ENCODE peak calls at places on chromosomes 16 and 17, in eight cellular contexts. Y is A549, T is PC-3, W is kidney epithelial cell, K is K562, M is IMR-90, H is mucosa of descending colon, G is left ventricle myocardium inferior. F is an unnamed sample.

GRCh38 chr17:15106540-15106939 is 158.6 kb downstream of the PMP22 start:
- DNase-seq in Y (peak; percentile 52), T (peak; percentile 61), W (peak; percentile 14), K (no peak), M (peak; percentile 45), H (no peak), G (no peak), F (peak; percentile 36)

GRCh38 chr17:81553616-81554181 is 1.5 kb upstream of the FAAP100 start:
- DNase-seq in Y (peak; percentile 71), T (peak; percentile 89), W (peak; percentile 93), K (no peak), M (peak; percentile 99), H (peak; percentile 56), G (no peak), F (peak; percentile 95)

GRCh38 chr16:49811630-49812334 is 44.1 kb downstream of the ZNF423 start:
- DNase-seq in Y (no peak), T (no peak), W (no peak), K (no peak), M (no peak), H (no peak), G (no peak), F (peak; percentile 34)

GRCh38 chr16:58499615-58500328 is at the start of gene NDRG4:
- DNase-seq in Y (peak; percentile 91), T (peak; percentile 86), W (peak; percentile 86), K (peak; percentile 40), M (peak; percentile 87), H (peak; percentile 57), G (no peak), F (peak; percentile 88)

GRCh38 chr17:37818689-37819088 is 73.8 kb upstream of the HNF1B start:
- DNase-seq in Y (peak; percentile 59), T (peak; percentile 87), W (peak; percentile 64), K (no peak), M (peak; percentile 89), H (peak; percentile 34), G (no peak), F (peak; percentile 42)

GRCh38 chr17:17168401-17168800 is 37.7 kb downstream of the PLD6 start:
- DNase-seq in Y (no peak), T (no peak), W (no peak), K (no peak), M (no peak), H (no peak), G (no peak), F (no peak)

GRCh38 chr17:79974786-79975497 is 60.7 kb downstream of the TBC1D16 start:
- DNase-seq in Y (peak; percentile 33), T (no peak), W (no peak), K (peak; percentile 76), M (no peak), H (no peak), G (no peak), F (no peak)

GRCh38 chr17:35789044-35789443 is 6.4 kb downstream of the MMP28 start:
- DNase-seq in Y (no peak), T (no peak), W (no peak), K (no peak), M (no peak), H (no peak), G (no peak), F (no peak)

GRCh38 chr17:77861133-77861695 is 97.3 kb upstream of the TNRC6C start:
- DNase-seq in Y (no peak), T (no peak), W (no peak), K (no peak), M (no peak), H (no peak), G (no peak), F (no peak)

GRCh38 chr16:75506567-75506966 is 11.3 kb upstream of the CHST6 start:
- DNase-seq in Y (peak; percentile 73), T (peak; percentile 89), W (peak; percentile 61), K (no peak), M (peak; percentile 59), H (no peak), G (no peak), F (peak; percentile 93)

GRCh38 chr16:253833-254232 is 19.2 kb downstream of the FAM234A start:
- DNase-seq in Y (no peak), T (no peak), W (no peak), K (no peak), M (no peak), H (peak; percentile 54), G (no peak), F (no peak)

GRCh38 chr16:2767891-2768290 is 9.2 kb downstream of the ELOB start:
- DNase-seq in Y (no peak), T (peak; percentile 21), W (no peak), K (no peak), M (no peak), H (peak; percentile 16), G (no peak), F (no peak)

GRCh38 chr17:17206913-17207368 is 808 bp upstream of the PLD6 start:
- DNase-seq in Y (no peak), T (no peak), W (no peak), K (no peak), M (no peak), H (no peak), G (no peak), F (no peak)

GRCh38 chr17:57255182-57255775 is 1.0 kb upstream of the MSI2 start:
- DNase-seq in Y (no peak), T (no peak), W (no peak), K (no peak), M (no peak), H (no peak), G (no peak), F (no peak)

GRCh38 chr17:5557485-5557884 is 26.8 kb downstream of the NLRP1 start:
- DNase-seq in Y (no peak), T (peak; percentile 46), W (peak; percentile 45), K (no peak), M (peak; percentile 84), H (no peak), G (no peak), F (peak; percentile 61)

GRCh38 chr16:11907160-11907970 is 8.4 kb downstream of the GSPT1 start:
- DNase-seq in Y (no peak), T (no peak), W (no peak), K (no peak), M (no peak), H (no peak), G (no peak), F (no peak)

GRCh38 chr17:37182786-37183185 is 193.0 kb upstream of the C17orf78 start:
- DNase-seq in Y (no peak), T (peak; percentile 41), W (no peak), K (no peak), M (peak; percentile 15), H (no peak), G (no peak), F (peak; percentile 54)

GRCh38 chr17:19268611-19269010 is 31.4 kb downstream of the EPN2 start:
- DNase-seq in Y (no peak), T (no peak), W (no peak), K (no peak), M (no peak), H (no peak), G (no peak), F (no peak)

GRCh38 chr17:5758651-5759050 is 174.3 kb upstream of the NLRP1 start:
- DNase-seq in Y (peak; percentile 78), T (peak; percentile 56), W (no peak), K (peak; percentile 9), M (peak; percentile 28), H (no peak), G (no peak), F (peak; percentile 59)

GRCh38 chr16:27859020-27859419 is 204.5 kb downstream of the GSG1L start:
- DNase-seq in Y (peak; percentile 17), T (no peak), W (no peak), K (peak; percentile 14), M (no peak), H (no peak), G (no peak), F (no peak)
- TF ChIP-seq CTCF in Y (no peak), T (peak; percentile 22), W (no peak), K (peak; percentile 33), M (no peak), H (no peak), G (no peak), F (peak; percentile 4)

GRCh38 chr16:67150058-67150832 is 553 bp downstream of the B3GNT9 start:
- DNase-seq in Y (peak; percentile 62), T (no peak), W (no peak), K (peak; percentile 75), M (peak; percentile 55), H (no peak), G (peak; percentile 56), F (peak; percentile 84)
- TF ChIP-seq CTCF in Y (no peak), T (no peak), W (no peak), K (no peak), M (no peak), H (no peak), G (no peak), F (no peak)

DNA sequence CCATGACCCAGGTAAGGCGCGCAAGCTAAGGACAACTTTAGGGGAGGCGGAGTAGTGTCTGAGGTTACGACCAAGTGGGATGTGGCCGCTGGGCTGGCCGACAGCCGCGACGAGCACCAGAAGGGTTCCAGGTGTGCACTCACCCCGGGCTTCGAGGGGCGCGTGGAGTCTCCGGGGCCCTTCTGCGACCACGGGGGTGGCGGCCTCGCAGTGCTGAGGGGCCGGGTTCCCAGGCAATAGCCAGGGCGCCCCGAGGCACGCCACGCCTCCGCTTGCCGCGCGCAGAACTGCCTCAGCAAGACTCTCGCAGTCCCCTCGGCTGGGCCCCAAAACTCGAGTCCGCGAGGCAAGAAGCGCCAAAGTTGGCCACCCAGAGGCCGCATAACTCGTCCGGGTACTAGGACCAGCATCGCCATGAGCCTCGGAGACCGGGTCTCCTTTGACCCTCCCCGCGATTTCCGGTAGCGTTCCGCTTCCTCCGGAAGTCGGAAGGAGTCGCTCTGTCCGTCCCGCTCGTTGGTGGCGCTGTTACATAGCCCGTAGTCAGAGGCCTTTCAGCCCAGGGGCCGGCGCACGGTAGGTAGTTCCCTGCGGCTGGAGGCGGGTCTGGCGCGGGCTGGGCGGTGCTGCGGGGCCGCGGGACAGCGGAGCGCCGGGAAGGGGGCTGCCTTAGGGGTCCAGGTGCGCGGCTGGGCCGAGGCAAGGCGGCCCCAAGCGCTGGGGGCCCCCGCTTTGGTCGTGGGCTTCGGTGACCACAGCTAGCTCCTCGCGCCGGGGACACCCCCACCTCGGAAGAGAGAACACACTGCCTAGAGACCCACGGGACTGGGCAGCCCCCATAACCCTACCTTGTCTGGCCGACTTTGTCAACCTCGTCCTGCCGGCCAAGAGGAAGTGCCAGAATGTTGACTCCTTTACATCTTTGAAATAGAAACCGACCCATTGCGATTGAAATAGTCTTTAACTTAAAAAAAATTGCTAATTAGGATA is at the start of the genes ADPRM and SCO1:
- DNase-seq in Y (peak; percentile 95), T (peak; percentile 90), W (peak; percentile 79), K (peak; percentile 75), M (peak; percentile 93), H (peak; percentile 95), G (peak; percentile 93), F (peak; percentile 94)
- TF ChIP-seq CTCF in Y (peak; percentile 16), T (peak; percentile 28), W (peak; percentile 48), K (peak; percentile 55), M (peak; percentile 49), H (peak; percentile 29), G (peak; percentile 57), F (peak; percentile 58)

DNA sequence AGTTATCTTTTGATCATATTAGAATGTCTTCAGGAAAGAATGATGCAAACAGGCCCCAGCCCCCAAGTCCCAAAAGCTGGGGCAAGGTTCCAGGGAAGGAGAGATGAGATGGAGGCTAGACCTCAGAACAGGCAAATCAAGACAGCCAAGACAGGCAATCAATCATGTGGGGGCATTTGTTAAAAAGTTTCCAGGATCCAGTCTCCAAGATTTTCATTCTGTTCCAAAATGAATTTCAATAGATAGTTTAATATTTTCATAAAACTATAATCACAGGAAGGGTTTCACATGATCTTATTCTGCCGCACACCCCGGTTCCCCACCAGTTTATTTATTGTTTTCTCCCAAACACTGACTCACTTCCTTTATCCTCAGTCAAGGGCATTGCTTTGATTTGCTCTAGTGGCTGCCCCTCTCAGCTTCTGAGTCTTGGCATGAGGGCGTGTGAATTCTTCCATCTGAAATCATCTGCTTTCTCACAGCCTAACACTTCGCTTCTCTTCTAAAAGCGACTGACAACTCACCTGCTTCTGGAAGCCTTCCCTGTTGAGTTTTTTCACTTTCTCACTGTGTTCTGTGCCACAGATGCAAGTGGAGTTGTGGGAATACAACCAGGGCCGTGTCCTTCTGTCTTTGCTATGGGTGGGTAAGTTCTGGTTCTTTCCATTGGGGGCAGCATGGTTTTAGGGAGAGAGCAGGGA is 12.2 kb upstream of the TERF2 start:
- DNase-seq in Y (peak; percentile 93), T (peak; percentile 47), W (peak; percentile 69), K (no peak), M (peak; percentile 78), H (no peak), G (no peak), F (peak; percentile 90)
- TF ChIP-seq CTCF in Y (peak; percentile 70), T (peak; percentile 58), W (peak; percentile 66), K (peak; percentile 53), M (peak; percentile 64), H (no peak), G (peak; percentile 69), F (peak; percentile 83)